ENCODE peak calls at places on chromosomes 16 and 17, in ten cellular contexts. C is astrocyte of the hippocampus; D is activated naive CD4-positive, alpha-beta T cell; X is HFF-Myc; U is Calu3; J is NCI-H510A treated with DMSO at 0.1 percent for 48 hours; B is NCI-H2107; Y is HEK293T; S is stimulated activated CD8-positive, alpha-beta memory T cell treated with anti-CD3 and anti-CD28 coated beads, Interleukin-7, amount 100 ng/mL, for 1 hour; T is neural progenitor cell. N is an unnamed sample.

GRCh38 chr17:28700830-28701492 is 10.7 kb downstream of the PROCA1 start:
- DNase-seq in C (no peak), D (no peak), X (no peak), U (no peak), J (peak; percentile 76), B (no peak), Y (no peak), S (no peak), T (no peak), N (no peak)

GRCh38 chr16:2186505-2186904 is 9.9 kb downstream of the CASKIN1 start:
- DNase-seq in C (no peak), D (no peak), X (no peak), U (no peak), J (no peak), B (no peak), Y (no peak), S (no peak), T (no peak), N (no peak)

GRCh38 chr17:75672011-75672410 is 4.9 kb downstream of the SAP30BP start:
- DNase-seq in C (no peak), D (no peak), X (no peak), U (no peak), J (no peak), B (no peak), Y (no peak), S (no peak), T (no peak), N (no peak)

GRCh38 chr17:55230716-55231115 is 34.0 kb upstream of the HLF start:
- DNase-seq in C (no peak), D (no peak), X (no peak), U (no peak), J (no peak), B (no peak), Y (no peak), S (no peak), T (no peak), N (no peak)

GRCh38 chr16:71854369-71854948 is 8.7 kb downstream of the ATXN1L start:
- DNase-seq in C (peak; percentile 9), D (no peak), X (no peak), U (no peak), J (no peak), B (no peak), Y (no peak), S (no peak), T (no peak), N (no peak)

GRCh38 chr17:58120195-58120822 is 27.9 kb upstream of the OR4D1 start:
- DNase-seq in C (peak; percentile 82), D (no peak), X (peak; percentile 32), U (peak; percentile 41), J (no peak), B (no peak), Y (peak; percentile 51), S (no peak), T (peak; percentile 86), N (no peak)

GRCh38 chr17:76537288-76537577 is 276 bp downstream of the CYGB start:
- DNase-seq in C (peak; percentile 71), D (no peak), X (no peak), U (no peak), J (no peak), B (no peak), Y (no peak), S (no peak), T (no peak), N (no peak)

GRCh38 chr17:81842725-81843504 is 8.1 kb upstream of the PPP1R27 start:
- DNase-seq in C (no peak), D (no peak), X (no peak), U (no peak), J (no peak), B (no peak), Y (no peak), S (no peak), T (no peak), N (no peak)

GRCh38 chr17:40422990-40423611 is 5.4 kb upstream of the TOP2A start:
- DNase-seq in C (no peak), D (no peak), X (no peak), U (peak; percentile 73), J (no peak), B (no peak), Y (no peak), S (no peak), T (peak; percentile 66), N (no peak)

GRCh38 chr16:85448557-85449194 is 164.4 kb upstream of the GSE1 start:
- DNase-seq in C (no peak), D (peak; percentile 59), X (no peak), U (no peak), J (peak; percentile 86), B (peak; percentile 97), Y (no peak), S (no peak), T (no peak), N (peak; percentile 97)

GRCh38 chr16:11224894-11225676 is 30.9 kb downstream of the SOCS1 start:
- DNase-seq in C (no peak), D (peak; percentile 64), X (no peak), U (no peak), J (no peak), B (no peak), Y (no peak), S (peak; percentile 26), T (no peak), N (no peak)

GRCh38 chr16:79358188-79358587 is 242.3 kb downstream of the MAF start:
- DNase-seq in C (no peak), D (no peak), X (no peak), U (no peak), J (no peak), B (no peak), Y (no peak), S (no peak), T (no peak), N (no peak)

GRCh38 chr17:1563786-1564613 is 1.4 kb upstream of the PITPNA start:
- DNase-seq in C (no peak), D (no peak), X (no peak), U (no peak), J (no peak), B (no peak), Y (no peak), S (no peak), T (no peak), N (no peak)

GRCh38 chr16:69233124-69233523 is 46.2 kb downstream of the SNTB2 start:
- DNase-seq in C (no peak), D (no peak), X (no peak), U (no peak), J (no peak), B (no peak), Y (no peak), S (no peak), T (no peak), N (no peak)

GRCh38 chr16:23008041-23008440 is 141.2 kb downstream of the USP31 start:
- DNase-seq in C (no peak), D (no peak), X (no peak), U (no peak), J (no peak), B (no peak), Y (no peak), S (no peak), T (no peak), N (no peak)

GRCh38 chr16:47732806-47733150 is 271.6 kb downstream of the PHKB start:
- DNase-seq in C (peak; percentile 87), D (no peak), X (peak; percentile 72), U (no peak), J (no peak), B (no peak), Y (no peak), S (no peak), T (no peak), N (no peak)

GRCh38 chr17:80948091-80948960 is 43.3 kb upstream of the CHMP6 start:
- DNase-seq in C (no peak), D (no peak), X (no peak), U (no peak), J (no peak), B (no peak), Y (no peak), S (no peak), T (no peak), N (no peak)

GRCh38 chr16:52553322-52553721 is 6.4 kb upstream of the TOX3 start:
- DNase-seq in C (no peak), D (no peak), X (no peak), U (no peak), J (peak; percentile 37), B (no peak), Y (no peak), S (no peak), T (no peak), N (no peak)

GRCh38 chr17:59441459-59442096 is 110.1 kb downstream of the YPEL2 start:
- DNase-seq in C (no peak), D (no peak), X (no peak), U (no peak), J (no peak), B (no peak), Y (no peak), S (no peak), T (no peak), N (no peak)

GRCh38 chr17:59754547-59754946 is 47.1 kb downstream of the VMP1 start:
- DNase-seq in C (peak; percentile 94), D (no peak), X (peak; percentile 96), U (peak; percentile 21), J (no peak), B (no peak), Y (no peak), S (no peak), T (no peak), N (no peak)

GRCh38 chr17:75191584-75191983 is 8.8 kb upstream of the SUMO2 start:
- DNase-seq in C (peak; percentile 26), D (no peak), X (no peak), U (no peak), J (no peak), B (no peak), Y (no peak), S (no peak), T (no peak), N (no peak)

GRCh38 chr17:53516643-53517042 is 306.1 kb upstream of the KIF2B start:
- DNase-seq in C (peak; percentile 41), D (no peak), X (no peak), U (peak; percentile 0), J (no peak), B (no peak), Y (no peak), S (no peak), T (peak; percentile 46), N (no peak)

GRCh38 chr17:1787301-1787902 is 25.5 kb downstream of the SERPINF1 start:
- DNase-seq in C (peak; percentile 93), D (no peak), X (peak; percentile 84), U (peak; percentile 50), J (no peak), B (no peak), Y (peak; percentile 46), S (no peak), T (no peak), N (no peak)

GRCh38 chr16:57091990-57092785 is at the start of gene CPNE2:
- DNase-seq in C (peak; percentile 87), D (peak; percentile 22), X (no peak), U (peak; percentile 73), J (peak; percentile 11), B (no peak), Y (peak; percentile 70), S (no peak), T (peak; percentile 83), N (no peak)

GRCh38 chr17:82356845-82357355 is 2.1 kb upstream of the TEX19 start:
- DNase-seq in C (no peak), D (no peak), X (no peak), U (no peak), J (peak; percentile 73), B (peak; percentile 63), Y (no peak), S (no peak), T (peak; percentile 40), N (no peak)

GRCh38 chr17:57603978-57604377 is 141.1 kb downstream of the CCDC182 start:
- DNase-seq in C (peak; percentile 13), D (peak; percentile 52), X (no peak), U (peak; percentile 28), J (peak; percentile 73), B (no peak), Y (no peak), S (peak; percentile 40), T (no peak), N (no peak)

GRCh38 chr16:4056161-4057105 is 59.8 kb downstream of the ADCY9 start:
- DNase-seq in C (no peak), D (no peak), X (no peak), U (no peak), J (no peak), B (no peak), Y (no peak), S (no peak), T (no peak), N (no peak)

GRCh38 chr17:66906321-66907278 is 57.9 kb upstream of the CACNG4 start:
- DNase-seq in C (peak; percentile 92), D (peak; percentile 40), X (peak; percentile 53), U (peak; percentile 81), J (peak; percentile 94), B (peak; percentile 72), Y (peak; percentile 83), S (no peak), T (peak; percentile 64), N (peak; percentile 78)

N was measured in NCI-H2081 treated with DMSO at 0.1 percent for 48 hours.